ENCODE peak calls at places on chromosomes 11 and 22, in nine cellular contexts. One of them, this sample, is unnamed.

GRCh38 chr11:1741741-1742140 is 8.7 kb downstream of the IFITM10 start:
- DNase-seq in aorta: peak
- DNase-seq in iris pigment epithelial cell: no peak
- DNase-seq in HT1080: no peak
- DNase-seq in WTC11: no peak
- DNase-seq in NCI-H1930: no peak
- DNase-seq in type B pancreatic cell: no peak
- DNase-seq in activated CD4-positive, alpha-beta T cell treated with anti-CD3 and anti-CD28 coated beads, Interleukin-2, amount 50 U/mL, for 4 hours: no peak
- DNase-seq in activated CD8-positive, alpha-beta memory T cell treated with anti-CD3 and anti-CD28 coated beads, Interleukin-2, amount 10 ng/mL, durations not matched to agents 7 days and 5 days: no peak
- DNase-seq in this sample: no peak

GRCh38 chr22:49188091-49188490 is 639.6 kb downstream of the BRD1 start:
- DNase-seq in type B pancreatic cell: no peak
- DNase-seq in activated CD4-positive, alpha-beta T cell treated with anti-CD3 and anti-CD28 coated beads, Interleukin-2, amount 50 U/mL, for 4 hours: no peak
- DNase-seq in HT1080: no peak
- DNase-seq in NCI-H1930: no peak
- DNase-seq in iris pigment epithelial cell: no peak
- DNase-seq in activated CD8-positive, alpha-beta memory T cell treated with anti-CD3 and anti-CD28 coated beads, Interleukin-2, amount 10 ng/mL, durations not matched to agents 7 days and 5 days: no peak
- DNase-seq in aorta: no peak
- DNase-seq in WTC11: no peak
- DNase-seq in this sample: no peak

GRCh38 chr11:74679513-74679865 is 51.7 kb downstream of the CHRDL2 start:
- DNase-seq in NCI-H1930: no peak
- DNase-seq in WTC11: no peak
- DNase-seq in iris pigment epithelial cell: no peak
- DNase-seq in aorta: peak
- DNase-seq in type B pancreatic cell: peak
- DNase-seq in activated CD8-positive, alpha-beta memory T cell treated with anti-CD3 and anti-CD28 coated beads, Interleukin-2, amount 10 ng/mL, durations not matched to agents 7 days and 5 days: no peak
- DNase-seq in HT1080: no peak
- DNase-seq in activated CD4-positive, alpha-beta T cell treated with anti-CD3 and anti-CD28 coated beads, Interleukin-2, amount 50 U/mL, for 4 hours: no peak
- DNase-seq in this sample: no peak

GRCh38 chr11:13924801-13925327 is 37.7 kb upstream of the SPON1 start:
- DNase-seq in NCI-H1930: no peak
- DNase-seq in activated CD4-positive, alpha-beta T cell treated with anti-CD3 and anti-CD28 coated beads, Interleukin-2, amount 50 U/mL, for 4 hours: no peak
- DNase-seq in type B pancreatic cell: no peak
- DNase-seq in aorta: no peak
- DNase-seq in HT1080: no peak
- DNase-seq in iris pigment epithelial cell: no peak
- DNase-seq in WTC11: no peak
- DNase-seq in activated CD8-positive, alpha-beta memory T cell treated with anti-CD3 and anti-CD28 coated beads, Interleukin-2, amount 10 ng/mL, durations not matched to agents 7 days and 5 days: no peak
- DNase-seq in this sample: no peak

GRCh38 chr22:26968873-26969272 is 311.5 kb downstream of the MIAT start:
- DNase-seq in activated CD4-positive, alpha-beta T cell treated with anti-CD3 and anti-CD28 coated beads, Interleukin-2, amount 50 U/mL, for 4 hours: no peak
- DNase-seq in NCI-H1930: no peak
- DNase-seq in HT1080: peak
- DNase-seq in iris pigment epithelial cell: no peak
- DNase-seq in type B pancreatic cell: no peak
- DNase-seq in WTC11: no peak
- DNase-seq in aorta: no peak
- DNase-seq in activated CD8-positive, alpha-beta memory T cell treated with anti-CD3 and anti-CD28 coated beads, Interleukin-2, amount 10 ng/mL, durations not matched to agents 7 days and 5 days: no peak
- DNase-seq in this sample: peak

GRCh38 chr11:355581-356458 is 13.5 kb upstream of the B4GALNT4 start:
- DNase-seq in activated CD8-positive, alpha-beta memory T cell treated with anti-CD3 and anti-CD28 coated beads, Interleukin-2, amount 10 ng/mL, durations not matched to agents 7 days and 5 days: peak
- DNase-seq in iris pigment epithelial cell: peak
- DNase-seq in NCI-H1930: peak
- DNase-seq in WTC11: peak
- DNase-seq in type B pancreatic cell: peak
- DNase-seq in activated CD4-positive, alpha-beta T cell treated with anti-CD3 and anti-CD28 coated beads, Interleukin-2, amount 50 U/mL, for 4 hours: peak
- DNase-seq in aorta: peak
- DNase-seq in HT1080: peak
- DNase-seq in this sample: peak

GRCh38 chr11:118674094-118674460 is 5.4 kb downstream of the TREH start:
- DNase-seq in type B pancreatic cell: no peak
- DNase-seq in WTC11: no peak
- DNase-seq in HT1080: no peak
- DNase-seq in iris pigment epithelial cell: no peak
- DNase-seq in activated CD8-positive, alpha-beta memory T cell treated with anti-CD3 and anti-CD28 coated beads, Interleukin-2, amount 10 ng/mL, durations not matched to agents 7 days and 5 days: no peak
- DNase-seq in aorta: peak
- DNase-seq in activated CD4-positive, alpha-beta T cell treated with anti-CD3 and anti-CD28 coated beads, Interleukin-2, amount 50 U/mL, for 4 hours: no peak
- DNase-seq in NCI-H1930: no peak
- DNase-seq in this sample: no peak

GRCh38 chr11:22359295-22359694 is 21.1 kb downstream of the SLC17A6 start:
- DNase-seq in activated CD8-positive, alpha-beta memory T cell treated with anti-CD3 and anti-CD28 coated beads, Interleukin-2, amount 10 ng/mL, durations not matched to agents 7 days and 5 days: no peak
- DNase-seq in HT1080: no peak
- DNase-seq in iris pigment epithelial cell: no peak
- DNase-seq in activated CD4-positive, alpha-beta T cell treated with anti-CD3 and anti-CD28 coated beads, Interleukin-2, amount 50 U/mL, for 4 hours: no peak
- DNase-seq in WTC11: no peak
- DNase-seq in aorta: no peak
- DNase-seq in NCI-H1930: no peak
- DNase-seq in type B pancreatic cell: no peak
- DNase-seq in this sample: no peak

GRCh38 chr22:36587289-36588154 is 58.6 kb upstream of the EIF3D start:
- DNase-seq in type B pancreatic cell: no peak
- DNase-seq in activated CD8-positive, alpha-beta memory T cell treated with anti-CD3 and anti-CD28 coated beads, Interleukin-2, amount 10 ng/mL, durations not matched to agents 7 days and 5 days: no peak
- DNase-seq in NCI-H1930: no peak
- DNase-seq in iris pigment epithelial cell: peak
- DNase-seq in activated CD4-positive, alpha-beta T cell treated with anti-CD3 and anti-CD28 coated beads, Interleukin-2, amount 50 U/mL, for 4 hours: no peak
- DNase-seq in WTC11: no peak
- DNase-seq in HT1080: peak
- DNase-seq in aorta: peak
- DNase-seq in this sample: peak

GRCh38 chr11:118353084-118353710 is 6.2 kb upstream of the UBE4A start:
- DNase-seq in NCI-H1930: no peak
- DNase-seq in activated CD8-positive, alpha-beta memory T cell treated with anti-CD3 and anti-CD28 coated beads, Interleukin-2, amount 10 ng/mL, durations not matched to agents 7 days and 5 days: no peak
- DNase-seq in HT1080: peak
- DNase-seq in iris pigment epithelial cell: peak
- DNase-seq in activated CD4-positive, alpha-beta T cell treated with anti-CD3 and anti-CD28 coated beads, Interleukin-2, amount 50 U/mL, for 4 hours: no peak
- DNase-seq in aorta: no peak
- DNase-seq in type B pancreatic cell: no peak
- DNase-seq in WTC11: no peak
- DNase-seq in this sample: peak

This sample was measured in myocyte.